ENCODE peak calls at places on chromosome 13, in seven cellular contexts. One of them, this sample, is unnamed.

GRCh38 chr13:107020393-107020792 is 452.5 kb upstream of the ARGLU1 start:
- DNase-seq in WERI-Rb-1: no peak
- DNase-seq in NCI-H1105 treated with DMSO at 0.1 percent for 48 hours: no peak
- DNase-seq in SW 1271: no peak
- DNase-seq in AG10803: no peak
- DNase-seq in iPS-NIHi11: no peak
- DNase-seq in Kasumi-1: no peak
- DNase-seq in this sample: no peak

GRCh38 chr13:29676941-29677452 is 81.5 kb upstream of the SLC7A1 start:
- DNase-seq in NCI-H1105 treated with DMSO at 0.1 percent for 48 hours: no peak
- DNase-seq in WERI-Rb-1: no peak
- DNase-seq in Kasumi-1: no peak
- DNase-seq in iPS-NIHi11: no peak
- DNase-seq in AG10803: peak
- DNase-seq in SW 1271: no peak
- DNase-seq in this sample: no peak

GRCh38 chr13:113364933-113365371 is 1.0 kb upstream of the GRTP1 start:
- DNase-seq in iPS-NIHi11: peak
- DNase-seq in NCI-H1105 treated with DMSO at 0.1 percent for 48 hours: no peak
- DNase-seq in WERI-Rb-1: peak
- DNase-seq in SW 1271: no peak
- DNase-seq in AG10803: no peak
- DNase-seq in Kasumi-1: no peak
- DNase-seq in this sample: no peak

GRCh38 chr13:74148437-74148836 is 14.2 kb upstream of the KLF12 start:
- DNase-seq in WERI-Rb-1: no peak
- DNase-seq in SW 1271: no peak
- DNase-seq in AG10803: no peak
- DNase-seq in NCI-H1105 treated with DMSO at 0.1 percent for 48 hours: no peak
- DNase-seq in iPS-NIHi11: no peak
- DNase-seq in Kasumi-1: no peak
- DNase-seq in this sample: no peak

GRCh38 chr13:113589251-113589960 is 4.9 kb downstream of the TFDP1 start:
- DNase-seq in iPS-NIHi11: no peak
- DNase-seq in NCI-H1105 treated with DMSO at 0.1 percent for 48 hours: no peak
- DNase-seq in AG10803: no peak
- DNase-seq in Kasumi-1: no peak
- DNase-seq in WERI-Rb-1: peak
- DNase-seq in SW 1271: no peak
- DNase-seq in this sample: no peak

GRCh38 chr13:110119943-110120905 is 186.7 kb downstream of the COL4A1 start:
- DNase-seq in WERI-Rb-1: no peak
- DNase-seq in AG10803: no peak
- DNase-seq in NCI-H1105 treated with DMSO at 0.1 percent for 48 hours: no peak
- DNase-seq in Kasumi-1: no peak
- DNase-seq in SW 1271: no peak
- DNase-seq in iPS-NIHi11: no peak
- DNase-seq in this sample: no peak

GRCh38 chr13:82522872-82523271 is 1359.4 kb downstream of the SLITRK1 start:
- DNase-seq in AG10803: no peak
- DNase-seq in WERI-Rb-1: no peak
- DNase-seq in iPS-NIHi11: no peak
- DNase-seq in NCI-H1105 treated with DMSO at 0.1 percent for 48 hours: no peak
- DNase-seq in SW 1271: no peak
- DNase-seq in Kasumi-1: no peak
- DNase-seq in this sample: no peak

GRCh38 chr13:18952225-18953016 is 229.2 kb downstream of the TUBA3C start:
- DNase-seq in AG10803: no peak
- DNase-seq in WERI-Rb-1: no peak
- DNase-seq in NCI-H1105 treated with DMSO at 0.1 percent for 48 hours: no peak
- DNase-seq in SW 1271: no peak
- DNase-seq in Kasumi-1: no peak
- DNase-seq in iPS-NIHi11: no peak
- DNase-seq in this sample: no peak

GRCh38 chr13:80340643-80341097 is 256 bp downstream of the SPRY2 start:
- DNase-seq in AG10803: peak
- DNase-seq in Kasumi-1: peak
- DNase-seq in WERI-Rb-1: no peak
- DNase-seq in iPS-NIHi11: no peak
- DNase-seq in SW 1271: peak
- DNase-seq in NCI-H1105 treated with DMSO at 0.1 percent for 48 hours: peak
- DNase-seq in this sample: no peak

GRCh38 chr13:113458218-113459065 is 5.2 kb upstream of the ADPRHL1 start:
- DNase-seq in WERI-Rb-1: peak
- DNase-seq in NCI-H1105 treated with DMSO at 0.1 percent for 48 hours: no peak
- DNase-seq in iPS-NIHi11: peak
- DNase-seq in SW 1271: no peak
- DNase-seq in AG10803: no peak
- DNase-seq in Kasumi-1: peak
- DNase-seq in this sample: no peak

GRCh38 chr13:110536006-110536693 is 25.4 kb downstream of the RAB20 start:
- DNase-seq in WERI-Rb-1: no peak
- DNase-seq in AG10803: no peak
- DNase-seq in SW 1271: no peak
- DNase-seq in Kasumi-1: peak
- DNase-seq in NCI-H1105 treated with DMSO at 0.1 percent for 48 hours: no peak
- DNase-seq in iPS-NIHi11: no peak
- DNase-seq in this sample: no peak

This sample was measured in pulmonary artery endothelial cell.